ENCODE peak calls at places on chromosomes 11 and 22, in five cellular contexts. S is EH, C is iris pigment epithelial cell, B is NCI-H774, K is occipital lobe. D is an unnamed sample.

GRCh38 chr11:112977620-112978212 is 16.5 kb downstream of the NCAM1 start:
- DNase-seq in B (peak; percentile 33), S (peak; percentile 22), K (peak; percentile 18), C (peak; percentile 96), D (no peak)

GRCh38 chr22:28999510-29000224 is 62.0 kb downstream of the C22orf31 start:
- DNase-seq in C (peak; percentile 15), K (no peak), S (no peak), B (no peak), D (no peak)

GRCh38 chr11:69841859-69842698 is 22.9 kb upstream of the FGF3 start:
- DNase-seq in K (no peak), S (peak; percentile 25), C (peak; percentile 27), B (no peak), D (no peak)

GRCh38 chr11:2800655-2801531 is 84.7 kb downstream of the CDKN1C start:
- DNase-seq in S (no peak), C (no peak), B (no peak), K (no peak), D (peak; percentile 64)

GRCh38 chr22:40419718-40420117 is 49.3 kb downstream of the SGSM3 start:
- DNase-seq in B (no peak), S (no peak), C (no peak), K (no peak), D (no peak)

GRCh38 chr11:73392108-73393010 is 16.2 kb downstream of the RELT start:
- DNase-seq in C (no peak), S (no peak), B (no peak), K (no peak), D (peak; percentile 91)

GRCh38 chr11:798093-798713 is at the start of gene SLC25A22:
- DNase-seq in S (peak; percentile 78), K (peak; percentile 73), B (peak; percentile 82), C (peak; percentile 78), D (no peak)

GRCh38 chr11:31022080-31022479 is 347.5 kb downstream of the DCDC1 start:
- DNase-seq in S (no peak), K (no peak), C (no peak), B (no peak), D (no peak)

GRCh38 chr11:124935548-124936514 is at the start of gene HEPACAM:
- DNase-seq in S (no peak), B (no peak), C (no peak), K (no peak), D (no peak)

GRCh38 chr22:47994045-47994444 is 1231.6 kb downstream of the TBC1D22A start:
- DNase-seq in C (no peak), K (no peak), B (no peak), S (no peak), D (no peak)

GRCh38 chr11:394034-394857 is at the start of gene PKP3:
- DNase-seq in K (no peak), C (peak; percentile 69), S (peak; percentile 73), B (peak; percentile 42), D (no peak)

GRCh38 chr11:60944504-60945294 is 7.3 kb downstream of the SLC15A3 start:
- DNase-seq in S (no peak), C (no peak), K (no peak), B (no peak), D (no peak)

GRCh38 chr11:94922675-94923347 is 50.5 kb downstream of the CWC15 start:
- DNase-seq in S (no peak), K (no peak), C (no peak), B (no peak), D (no peak)

GRCh38 chr11:47577460-47578041 is 1.2 kb downstream of the KBTBD4 start:
- DNase-seq in B (no peak), C (no peak), K (no peak), S (peak; percentile 41), D (peak; percentile 41)

GRCh38 chr11:114348200-114349191 is 51.8 kb downstream of the C11orf71 start:
- DNase-seq in B (peak; percentile 14), S (peak; percentile 83), C (peak; percentile 77), K (no peak), D (no peak)

GRCh38 chr11:35622070-35622469 is 3.8 kb downstream of the FJX1 start:
- DNase-seq in B (no peak), C (peak; percentile 90), K (no peak), S (peak; percentile 92), D (no peak)

GRCh38 chr11:40722179-40722795 is 737.2 kb downstream of the LRRC4C start:
- DNase-seq in K (no peak), C (peak; percentile 4), S (peak; percentile 0), B (no peak), D (no peak)

GRCh38 chr11:32071811-32072210 is 19.1 kb upstream of the RCN1 start:
- DNase-seq in B (no peak), C (peak; percentile 75), K (no peak), S (peak; percentile 75), D (no peak)

GRCh38 chr11:105236631-105237030 is 97.1 kb upstream of the CARD18 start:
- DNase-seq in K (no peak), S (peak; percentile 89), B (no peak), C (peak; percentile 65), D (no peak)

GRCh38 chr11:72263363-72263762 is 19.4 kb upstream of the PHOX2A start:
- DNase-seq in C (peak; percentile 90), K (no peak), S (peak; percentile 71), B (no peak), D (no peak)

GRCh38 chr11:31813961-31814868 is 3.1 kb upstream of the PAX6 start:
- DNase-seq in S (no peak), K (no peak), B (no peak), C (no peak), D (no peak)

GRCh38 chr11:83159901-83160865 is 3.3 kb downstream of the PCF11 start:
- DNase-seq in B (no peak), K (no peak), S (peak; percentile 53), C (peak; percentile 47), D (no peak)

GRCh38 chr11:79439893-79440450 is 858 bp downstream of the TENM4 start:
- DNase-seq in C (peak; percentile 29), K (no peak), B (no peak), S (no peak), D (no peak)

GRCh38 chr22:17728786-17729185 is 45.5 kb downstream of the BID start:
- DNase-seq in C (no peak), K (no peak), B (no peak), S (no peak), D (no peak)

GRCh38 chr11:132054822-132055221 is 684.4 kb downstream of the NTM start:
- DNase-seq in S (peak; percentile 94), K (no peak), B (no peak), C (peak; percentile 86), D (no peak)

GRCh38 chr11:6654281-6655019 is 1.2 kb downstream of the DCHS1 start:
- DNase-seq in B (no peak), C (no peak), K (no peak), S (no peak), D (no peak)

GRCh38 chr11:128390246-128390645 is 197.1 kb downstream of the ETS1 start:
- DNase-seq in S (peak; percentile 25), B (no peak), K (no peak), C (no peak), D (no peak)

GRCh38 chr11:101129203-101129943 is at the start of gene PGR:
- DNase-seq in B (peak; percentile 46), K (no peak), C (no peak), S (no peak), D (no peak)

GRCh38 chr11:65355013-65355775 is 643 bp downstream of the TIGD3 start:
- DNase-seq in S (no peak), K (no peak), C (no peak), B (peak; percentile 49), D (no peak)

GRCh38 chr22:31605851-31606585 is 56.0 kb downstream of the PISD start:
- DNase-seq in B (no peak), C (no peak), S (no peak), K (peak; percentile 29), D (no peak)

GRCh38 chr22:37545703-37546435 is 14.4 kb upstream of the CDC42EP1 start:
- DNase-seq in B (no peak), K (no peak), S (peak; percentile 99), C (peak; percentile 87), D (peak; percentile 99)

D was measured in chondrocyte.